ENCODE peak calls at places on chromosome 20, in nine cellular contexts. O, F, Z, P, K, W, I, S and J are unnamed samples.

GRCh38 chr20:29300579-29301551 is 1956.6 kb upstream of the DEFB115 start:
- DNase-seq in S (no peak), I (no peak), Z (no peak), P (no peak), O (no peak), K (no peak), W (no peak), F (no peak), J (no peak)

GRCh38 chr20:50695144-50695872 is 4.0 kb upstream of the RIPOR3 start:
- DNase-seq in O (peak; percentile 56), Z (no peak), W (peak; percentile 74), S (no peak), K (no peak), I (peak; percentile 24), P (peak; percentile 39), F (no peak), J (no peak)

GRCh38 chr20:11247943-11248475 is 574.2 kb upstream of the JAG1 start:
- DNase-seq in S (no peak), K (no peak), I (no peak), W (no peak), Z (no peak), P (no peak), F (no peak), O (no peak), J (no peak)

GRCh38 chr20:2289475-2289874 is 6.3 kb upstream of the TGM3 start:
- DNase-seq in O (peak; percentile 41), F (no peak), K (no peak), I (no peak), P (no peak), S (no peak), Z (peak; percentile 43), W (no peak), J (no peak)

GRCh38 chr20:43571310-43571709 is 12.5 kb downstream of the SGK2 start:
- DNase-seq in P (no peak), O (no peak), I (no peak), S (no peak), Z (no peak), K (no peak), W (no peak), F (no peak), J (no peak)

GRCh38 chr20:23147964-23148720 is 62.0 kb upstream of the CD93 start:
- DNase-seq in P (no peak), F (no peak), K (peak; percentile 92), I (peak; percentile 50), O (peak; percentile 20), W (peak; percentile 66), Z (peak; percentile 47), S (peak; percentile 90), J (no peak)

GRCh38 chr20:17934141-17934862 is 34.3 kb downstream of the SNX5 start:
- DNase-seq in Z (no peak), K (no peak), O (peak; percentile 85), F (no peak), P (no peak), I (no peak), W (no peak), S (no peak), J (no peak)

GRCh38 chr20:41072099-41072798 is 43.6 kb downstream of the TOP1 start:
- DNase-seq in Z (no peak), K (peak; percentile 84), P (peak; percentile 70), S (peak; percentile 88), I (no peak), F (no peak), O (no peak), W (peak; percentile 89), J (no peak)

GRCh38 chr20:63934271-63935068 is 21.7 kb downstream of the UCKL1 start:
- DNase-seq in O (peak; percentile 84), P (no peak), K (no peak), S (no peak), Z (no peak), W (no peak), I (no peak), F (no peak), J (no peak)

GRCh38 chr20:11754451-11754850 is 163.2 kb upstream of the BTBD3 start:
- DNase-seq in P (no peak), K (no peak), Z (no peak), W (no peak), I (no peak), F (no peak), S (no peak), O (no peak), J (no peak)

GRCh38 chr20:56504373-56505005 is 20.1 kb upstream of the FAM209A start:
- DNase-seq in S (no peak), F (no peak), I (no peak), Z (no peak), W (no peak), O (peak; percentile 67), P (no peak), K (no peak), J (no peak)

GRCh38 chr20:42906120-42906519 is 283.6 kb downstream of the PTPRT start:
- DNase-seq in F (no peak), P (no peak), Z (no peak), S (no peak), I (no peak), K (no peak), O (no peak), W (no peak), J (no peak)

GRCh38 chr20:3471397-3472021 is 691 bp downstream of the ATRN start:
- DNase-seq in S (no peak), O (no peak), P (no peak), F (no peak), K (no peak), I (no peak), Z (no peak), W (no peak), J (no peak)

GRCh38 chr20:12924126-12924525 is 84.6 kb upstream of the SPTLC3 start:
- DNase-seq in P (no peak), W (no peak), I (no peak), F (no peak), O (no peak), Z (no peak), S (no peak), K (no peak), J (no peak)

GRCh38 chr20:43843096-43843964 is 71.3 kb upstream of the TOX2 start:
- DNase-seq in Z (peak; percentile 26), I (no peak), S (peak; percentile 97), W (peak; percentile 91), P (no peak), O (no peak), K (peak; percentile 72), F (no peak), J (no peak)

GRCh38 chr20:23879328-23879798 is at the start of gene CST5:
- DNase-seq in Z (no peak), I (no peak), W (no peak), P (no peak), O (no peak), S (no peak), K (no peak), F (no peak), J (no peak)

GRCh38 chr20:17612975-17613327 is 43.1 kb downstream of the DSTN start:
- DNase-seq in Z (no peak), P (no peak), F (no peak), I (no peak), W (no peak), O (no peak), S (no peak), K (no peak), J (no peak)

DNA sequence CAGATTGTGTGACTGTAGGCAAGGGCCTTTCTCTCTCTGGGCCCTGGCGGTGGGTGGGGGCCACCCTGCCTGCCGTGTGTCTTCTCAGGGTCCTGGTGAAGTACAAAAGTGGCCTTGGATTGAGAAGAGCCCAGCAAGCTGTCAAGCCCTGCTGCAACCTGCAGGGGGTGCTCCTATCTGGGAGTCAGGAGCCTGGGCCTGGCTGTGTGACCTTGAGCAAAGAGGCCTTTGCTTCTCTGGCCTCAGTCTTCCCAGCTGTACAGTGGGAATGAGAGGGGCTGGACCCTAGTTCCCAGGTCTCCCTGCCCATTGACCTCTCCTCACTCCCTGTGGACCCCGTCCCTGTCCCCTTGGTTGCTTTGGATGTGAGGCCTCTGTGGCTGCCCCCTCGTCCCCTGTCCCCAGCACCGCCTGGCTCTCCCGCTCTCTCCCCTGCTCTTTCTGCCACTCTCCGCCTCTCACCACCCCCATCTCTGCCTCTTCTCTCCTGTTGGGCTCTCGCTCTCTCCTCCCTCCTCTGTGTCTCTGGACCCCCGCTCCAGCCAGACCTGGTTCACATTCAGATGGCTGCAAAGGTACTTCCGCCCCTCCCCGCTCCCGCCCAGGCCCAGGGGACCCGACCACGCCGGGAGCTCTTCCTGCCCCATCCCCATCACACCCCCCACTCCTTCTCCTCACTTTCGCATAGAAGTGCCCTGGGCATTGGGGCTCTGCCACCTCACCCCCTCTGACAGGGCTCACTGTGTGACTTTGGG is 46.7 kb downstream of the SRC start:
- DNase-seq in W (no peak), S (no peak), F (no peak), Z (peak; percentile 47), K (no peak), I (no peak), O (peak; percentile 84), P (no peak), J (no peak)
- TF ChIP-seq CTCF in W (peak; percentile 33), S (peak; percentile 39), F (no peak), Z (peak; percentile 37), K (peak; percentile 34), I (no peak), O (peak; percentile 76), P (no peak), J (no peak)

GRCh38 chr20:34978092-34978744 is 22.6 kb downstream of the MYH7B start:
- DNase-seq in P (no peak), O (no peak), S (no peak), I (no peak), K (no peak), W (no peak), F (no peak), Z (no peak), J (no peak)
- TF ChIP-seq CTCF in P (no peak), O (no peak), S (no peak), I (no peak), K (no peak), W (no peak), F (no peak), Z (no peak), J (no peak)

DNA sequence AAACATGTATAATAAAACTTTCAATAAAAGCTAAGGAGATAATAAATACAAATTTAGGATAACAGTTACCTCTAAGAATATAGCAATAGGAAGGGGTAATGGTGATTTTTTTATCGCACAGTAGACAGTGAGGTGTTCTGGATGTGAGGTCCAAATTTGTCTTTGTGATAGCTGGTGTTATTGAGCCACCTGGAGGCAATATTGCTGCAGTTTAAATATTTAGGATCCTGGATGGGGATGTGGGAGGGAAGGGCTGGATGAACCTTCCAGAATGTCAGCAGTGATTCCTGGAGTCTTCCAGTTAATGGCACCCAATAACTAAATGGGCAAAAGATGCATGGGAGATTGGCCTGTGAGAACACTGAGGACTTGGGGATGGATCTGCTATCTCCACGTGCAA is 13.9 kb downstream of the DEFB123 start:
- DNase-seq in K (no peak), Z (no peak), S (no peak), P (no peak), W (no peak), I (no peak), O (no peak), F (no peak), J (no peak)
- TF ChIP-seq CTCF in K (no peak), Z (no peak), S (no peak), P (no peak), W (no peak), I (no peak), O (no peak), F (no peak), J (no peak)

DNA sequence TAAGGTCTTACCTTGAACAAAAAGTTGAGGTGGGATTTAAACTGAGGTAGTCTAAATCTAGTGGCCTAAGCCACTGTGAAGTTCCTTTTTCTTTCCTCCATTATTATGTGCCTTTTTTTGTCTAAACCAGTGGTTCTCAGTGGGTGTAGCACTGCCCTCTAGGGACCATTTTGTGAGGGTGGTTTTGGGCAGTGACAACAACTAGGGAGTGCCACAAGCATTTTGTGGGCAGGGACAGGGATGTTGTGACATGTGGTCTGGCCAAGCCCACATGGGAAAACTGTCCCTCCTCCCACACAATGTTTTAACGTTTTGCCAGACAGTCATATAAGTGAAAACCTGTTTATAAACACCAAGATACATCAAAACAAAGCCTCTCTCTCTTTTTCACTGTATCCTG is 899.4 kb upstream of the FLRT3 start:
- DNase-seq in I (no peak), W (peak; percentile 23), O (peak; percentile 85), S (peak; percentile 5), F (peak; percentile 53), P (no peak), K (peak; percentile 73), Z (peak; percentile 53), J (no peak)
- TF ChIP-seq CTCF in I (no peak), W (peak; percentile 50), O (peak; percentile 84), S (peak; percentile 20), F (peak; percentile 12), P (no peak), K (peak; percentile 74), Z (peak; percentile 69), J (no peak)